ENCODE peak calls at places on chromosomes 13 and 19, in six cellular contexts. C, H, D, E, U and S are unnamed samples.

GRCh38 chr13:113774177-113775107 is 15.4 kb downstream of the TMEM255B start:
- DNase-seq in C (no peak), H (no peak), D (no peak), E (no peak), U (peak), S (no peak)

GRCh38 chr19:12346896-12347295 is 13.5 kb upstream of the ZNF563 start:
- DNase-seq in C (no peak), H (no peak), D (peak), E (peak), U (no peak), S (no peak)

GRCh38 chr13:61900033-61900432 is 484.4 kb upstream of the PCDH20 start:
- DNase-seq in C (no peak), H (no peak), D (no peak), E (no peak), U (no peak), S (no peak)

GRCh38 chr13:97568850-97569249 is 134.9 kb downstream of the RAP2A start:
- DNase-seq in C (no peak), H (no peak), D (no peak), E (no peak), U (no peak), S (no peak)

GRCh38 chr19:34676697-34677385 is at the start of gene SCGB2B2:
- DNase-seq in C (no peak), H (no peak), D (no peak), E (peak), U (no peak), S (peak)

GRCh38 chr13:43874512-43875092 is 4.9 kb downstream of the CCDC122 start:
- DNase-seq in C (no peak), H (no peak), D (peak), E (peak), U (no peak), S (peak)

GRCh38 chr13:52750713-52751112 is 11.1 kb upstream of the CNMD start:
- DNase-seq in C (no peak), H (no peak), D (no peak), E (no peak), U (no peak), S (no peak)

GRCh38 chr19:50248413-50248812 is 45.0 kb downstream of the MYH14 start:
- DNase-seq in C (no peak), H (no peak), D (no peak), E (no peak), U (no peak), S (no peak)

GRCh38 chr19:2274185-2274711 is 7.7 kb downstream of the PEAK3 start:
- DNase-seq in C (no peak), H (no peak), D (peak), E (no peak), U (no peak), S (no peak)

GRCh38 chr13:42924290-42924803 is 67.7 kb downstream of the EPSTI1 start:
- DNase-seq in C (no peak), H (no peak), D (no peak), E (peak), U (no peak), S (no peak)

GRCh38 chr19:3671680-3672574 is 28.3 kb downstream of the PIP5K1C start:
- DNase-seq in C (no peak), H (no peak), D (no peak), E (no peak), U (no peak), S (no peak)

GRCh38 chr19:38304352-38304865 is 358 bp downstream of the C19orf33 start:
- DNase-seq in C (no peak), H (peak), D (no peak), E (no peak), U (no peak), S (no peak)

GRCh38 chr19:37763488-37763887 is 15.9 kb downstream of the ZNF573 start:
- DNase-seq in C (no peak), H (no peak), D (no peak), E (no peak), U (no peak), S (no peak)

GRCh38 chr19:15633122-15633521 is 7.6 kb upstream of the CYP4F3 start:
- DNase-seq in C (no peak), H (no peak), D (no peak), E (no peak), U (no peak), S (no peak)

GRCh38 chr19:2763687-2764086 is 19.4 kb downstream of the SGTA start:
- DNase-seq in C (no peak), H (no peak), D (no peak), E (no peak), U (no peak), S (no peak)

GRCh38 chr19:2064788-2065524 is 13.9 kb upstream of the MKNK2 start:
- DNase-seq in C (peak), H (no peak), D (no peak), E (peak), U (no peak), S (peak)

GRCh38 chr13:36912983-36913382 is 7.1 kb downstream of the SMAD9 start:
- DNase-seq in C (no peak), H (no peak), D (no peak), E (no peak), U (no peak), S (no peak)

GRCh38 chr19:21604351-21604926 is 99.0 kb downstream of the ZNF429 start:
- DNase-seq in C (no peak), H (no peak), D (peak), E (no peak), U (no peak), S (no peak)

GRCh38 chr19:33273881-33274662 is 28.3 kb downstream of the CEBPA start:
- DNase-seq in C (no peak), H (no peak), D (no peak), E (no peak), U (no peak), S (no peak)

GRCh38 chr13:78978381-78978998 is 319.5 kb upstream of the OBI1 start:
- DNase-seq in C (peak), H (no peak), D (peak), E (peak), U (peak), S (peak)

GRCh38 chr19:540867-541637 is 2.8 kb upstream of the GZMM start:
- DNase-seq in C (no peak), H (no peak), D (no peak), E (no peak), U (no peak), S (no peak)